ENCODE peak calls at places on chromosomes 2 and 18, in seven cellular contexts. G is psoas muscle, L is left lung, W is lung, M is aorta, U is heart right ventricle, K is colonic mucosa. Q is an unnamed sample.

GRCh38 chr2:24454258-24454657 is 36.8 kb upstream of the NCOA1 start:
- DNase-seq in G (no peak), L (no peak), W (no peak), M (no peak), U (no peak), K (no peak), Q (no peak)

GRCh38 chr2:234364718-234365117 is 132.2 kb downstream of the ARL4C start:
- DNase-seq in G (no peak), L (no peak), W (no peak), M (no peak), U (no peak), K (no peak), Q (no peak)

GRCh38 chr2:26691881-26692813 is at the start of gene KCNK3:
- DNase-seq in G (peak; percentile 63), L (peak; percentile 49), W (peak; percentile 38), M (peak; percentile 86), U (peak; percentile 68), K (peak; percentile 28), Q (no peak)

GRCh38 chr2:148990968-148991367 is 47.5 kb upstream of the LYPD6B start:
- DNase-seq in G (no peak), L (no peak), W (no peak), M (no peak), U (no peak), K (no peak), Q (no peak)

GRCh38 chr2:215499330-215499729 is 63.5 kb upstream of the FN1 start:
- DNase-seq in G (no peak), L (no peak), W (no peak), M (no peak), U (no peak), K (no peak), Q (no peak)

GRCh38 chr2:233803994-233804393 is 25.9 kb downstream of the MROH2A start:
- DNase-seq in G (no peak), L (no peak), W (peak; percentile 26), M (no peak), U (no peak), K (peak; percentile 5), Q (peak; percentile 36)

GRCh38 chr2:143649226-143649625 is 520.0 kb downstream of the ARHGAP15 start:
- DNase-seq in G (no peak), L (no peak), W (no peak), M (no peak), U (no peak), K (no peak), Q (no peak)

GRCh38 chr2:122681626-122682025 is 926.2 kb downstream of the TSN start:
- DNase-seq in G (no peak), L (no peak), W (no peak), M (no peak), U (no peak), K (no peak), Q (no peak)

GRCh38 chr2:234164499-234165409 is 114.3 kb downstream of the SPP2 start:
- DNase-seq in G (no peak), L (no peak), W (no peak), M (no peak), U (no peak), K (no peak), Q (no peak)

GRCh38 chr2:2590796-2591541 is 259.9 kb upstream of the MYT1L start:
- DNase-seq in G (no peak), L (no peak), W (peak; percentile 27), M (no peak), U (no peak), K (no peak), Q (no peak)

GRCh38 chr2:46411245-46411641 is 68.1 kb upstream of the TMEM247 start:
- DNase-seq in G (no peak), L (no peak), W (no peak), M (no peak), U (no peak), K (no peak), Q (no peak)

GRCh38 chr18:21868770-21869169 is 128.2 kb downstream of the MIB1 start:
- DNase-seq in G (no peak), L (no peak), W (no peak), M (no peak), U (no peak), K (no peak), Q (no peak)

GRCh38 chr2:178517496-178517895 is 37.2 kb downstream of the PLEKHA3 start:
- DNase-seq in G (no peak), L (no peak), W (no peak), M (no peak), U (no peak), K (no peak), Q (no peak)

GRCh38 chr18:26477828-26478466 is 70.4 kb downstream of the KCTD1 start:
- DNase-seq in G (no peak), L (no peak), W (no peak), M (no peak), U (no peak), K (no peak), Q (no peak)

GRCh38 chr2:226317970-226318369 is 481.6 kb downstream of the IRS1 start:
- DNase-seq in G (no peak), L (no peak), W (no peak), M (no peak), U (no peak), K (no peak), Q (no peak)

GRCh38 chr2:222341328-222341727 is 42.5 kb upstream of the PAX3 start:
- DNase-seq in G (no peak), L (no peak), W (no peak), M (no peak), U (no peak), K (no peak), Q (no peak)

GRCh38 chr2:8594731-8595427 is 87.0 kb upstream of the ID2 start:
- DNase-seq in G (no peak), L (no peak), W (no peak), M (no peak), U (no peak), K (no peak), Q (no peak)

GRCh38 chr2:229852565-229852964 is 69.2 kb downstream of the TRIP12 start:
- DNase-seq in G (no peak), L (no peak), W (no peak), M (peak; percentile 59), U (peak; percentile 48), K (no peak), Q (no peak)

GRCh38 chr18:55249572-55249971 is 290.3 kb upstream of the CCDC68 start:
- DNase-seq in G (no peak), L (no peak), W (no peak), M (no peak), U (no peak), K (no peak), Q (no peak)
- H3K4me1 ChIP-seq in G (peaks cover 45% of the 10 kb centered on the region), L (peaks cover 4% of the 10 kb centered on the region), W (peaks cover 19% of the 10 kb centered on the region), M (peaks cover 5% of the 10 kb centered on the region), U (peaks cover 57% of the 10 kb centered on the region), K (no peaks in the 10 kb centered on the region), Q (no peaks in the 10 kb centered on the region)

GRCh38 chr2:73925033-73925704 is 1.5 kb upstream of the DGUOK start:
- DNase-seq in G (no peak), L (no peak), W (no peak), M (no peak), U (no peak), K (peak; percentile 81), Q (no peak)

GRCh38 chr2:73927344-73927743 is 664 bp downstream of the DGUOK start:
- DNase-seq in G (no peak), L (no peak), W (no peak), M (no peak), U (no peak), K (no peak), Q (no peak)

GRCh38 chr2:73928995-73929394 is 2.3 kb downstream of the DGUOK start:
- DNase-seq in G (no peak), L (no peak), W (no peak), M (no peak), U (no peak), K (peak; percentile 58), Q (no peak)

GRCh38 chr2:73926493-73927327 is at the start of gene DGUOK:
- DNase-seq in G (peak; percentile 98), L (peak; percentile 99), W (peak; percentile 99), M (peak; percentile 99), U (peak; percentile 99), K (peak; percentile 99), Q (peak; percentile 97)

GRCh38 chr2:73925853-73926492 is 707 bp upstream of the DGUOK start:
- DNase-seq in G (no peak), L (no peak), W (no peak), M (no peak), U (no peak), K (peak; percentile 91), Q (no peak)
- H3K27ac ChIP-seq in G (peak overlapping the region; percentile 94), L (peak overlapping the region; percentile 97), W (no peak overlapping the region), M (no peak overlapping the region), U (peak overlapping the region; percentile 44), K (peak overlapping the region; percentile 96), Q (peak overlapping the region; percentile 82)

DNA sequence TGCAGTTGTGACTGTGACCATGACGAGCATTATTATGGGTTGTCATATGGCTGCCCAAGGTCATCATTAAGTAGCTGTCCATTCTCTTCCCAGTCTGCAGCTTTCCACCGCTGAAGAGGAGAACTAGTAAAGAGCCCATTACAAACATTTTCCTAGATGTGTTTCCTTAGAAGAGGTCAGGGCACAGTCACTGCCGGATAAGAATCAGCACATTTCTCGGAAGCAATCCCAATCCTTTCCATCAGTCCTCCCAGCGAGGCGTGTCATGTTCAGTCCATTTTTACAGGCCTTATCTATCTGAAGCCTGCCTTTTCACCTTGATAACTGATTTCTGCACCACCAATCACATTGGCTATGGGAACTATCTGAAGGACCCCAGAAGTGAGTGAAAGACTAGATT is 319.9 kb upstream of the SLC14A2 start:
- DNase-seq in G (no peak), L (no peak), W (no peak), M (no peak), U (no peak), K (no peak), Q (no peak)
- H3K4me1 ChIP-seq in G (no peaks in the 10 kb centered on the region), L (no peaks in the 10 kb centered on the region), W (no peaks in the 10 kb centered on the region), M (no peaks in the 10 kb centered on the region), U (no peaks in the 10 kb centered on the region), K (no peaks in the 10 kb centered on the region), Q (no peaks in the 10 kb centered on the region)

GRCh38 chr2:113060396-113060795 is 1.4 kb downstream of the IL36RN start:
- DNase-seq in G (no peak), L (no peak), W (peak; percentile 18), M (no peak), U (no peak), K (peak; percentile 5), Q (no peak)

GRCh38 chr2:113058998-113059960 is at the start of gene IL36RN:
- DNase-seq in G (no peak), L (no peak), W (peak; percentile 22), M (no peak), U (no peak), K (peak; percentile 10), Q (no peak)

GRCh38 chr2:113056501-113056900 is 2.5 kb upstream of the IL36RN start:
- DNase-seq in G (no peak), L (no peak), W (peak; percentile 11), M (no peak), U (no peak), K (peak; percentile 0), Q (no peak)

GRCh38 chr2:113057127-113057526 is 1.9 kb upstream of the IL36RN start:
- DNase-seq in G (no peak), L (no peak), W (no peak), M (no peak), U (no peak), K (no peak), Q (no peak)

DNA sequence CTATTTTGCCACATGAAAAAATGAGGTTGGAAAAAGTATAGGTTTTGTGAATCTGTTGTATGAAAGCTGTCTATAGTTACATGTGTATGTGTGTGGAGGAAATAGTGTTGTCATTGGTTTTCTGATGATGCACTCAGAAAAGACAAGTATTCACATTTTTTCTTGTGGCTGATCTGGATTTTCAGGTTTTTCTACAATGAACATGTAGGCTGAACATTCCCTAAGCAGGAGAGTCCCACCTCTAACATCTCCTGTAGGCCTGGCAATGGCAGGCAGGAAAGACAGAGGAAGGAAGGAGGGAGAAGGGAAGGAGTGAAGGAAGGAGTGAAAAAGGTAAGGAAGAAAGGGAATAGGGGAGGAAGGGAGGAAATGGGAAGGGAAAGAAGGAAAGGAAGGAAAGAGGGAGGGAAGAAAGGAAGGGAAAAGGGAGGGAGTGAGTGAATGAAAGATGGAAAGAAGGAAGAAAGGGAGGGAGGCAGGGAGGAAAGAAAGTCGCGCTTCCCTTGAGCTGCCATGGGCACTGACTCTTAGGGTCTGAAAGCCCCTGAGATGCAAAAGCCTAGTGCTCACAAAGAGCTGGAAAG is 495 bp upstream of the IL36RN start:
- DNase-seq in G (no peak), L (no peak), W (no peak), M (no peak), U (no peak), K (no peak), Q (no peak)
- H3K27ac ChIP-seq in G (no peak overlapping the region), L (no peak overlapping the region), W (no peak overlapping the region), M (no peak overlapping the region), U (no peak overlapping the region), K (no peak overlapping the region), Q (no peak overlapping the region)